ENCODE peak calls at places on chromosomes 2 and 18, in seven cellular contexts. W is neural crest cell; X is H7; C is amniotic stem cell; J is SK-MEL-5; Y is stimulated activated CD4-positive, alpha-beta T cell treated with anti-CD3 and anti-CD28 coated beads, Interleukin-4, amount 100 ng/mL, for 48 hours; M is stimulated activated naive CD4-positive, alpha-beta T cell treated with Interleukin-2 at 50 U/mL for 16 hours. Q is an unnamed sample.

GRCh38 chr2:158179660-158180059 is 78.0 kb downstream of the UPP2 start:
- DNase-seq in W (no peak), X (no peak), C (no peak), J (peak), Y (no peak), M (no peak), Q (no peak)

GRCh38 chr18:47964086-47964485 is 33.6 kb upstream of the SMAD2 start:
- DNase-seq in W (no peak), X (no peak), C (no peak), J (no peak), Y (no peak), M (no peak), Q (no peak)

GRCh38 chr2:42547446-42548295 is 20.8 kb upstream of the MTA3 start:
- DNase-seq in W (no peak), X (no peak), C (no peak), J (no peak), Y (no peak), M (no peak), Q (no peak)

GRCh38 chr2:209619782-209620181 is 151.8 kb upstream of the UNC80 start:
- DNase-seq in W (no peak), X (no peak), C (no peak), J (no peak), Y (no peak), M (no peak), Q (no peak)

GRCh38 chr2:180707867-180708205 is 272.6 kb upstream of the UBE2E3 start:
- DNase-seq in W (no peak), X (no peak), C (no peak), J (peak), Y (no peak), M (no peak), Q (no peak)

GRCh38 chr2:173196638-173197037 is 121.0 kb downstream of the MAP3K20 start:
- DNase-seq in W (no peak), X (no peak), C (no peak), J (no peak), Y (no peak), M (no peak), Q (no peak)

GRCh38 chr2:24382363-24383021 is 22.2 kb upstream of the ITSN2 start:
- DNase-seq in W (peak), X (peak), C (peak), J (peak), Y (peak), M (peak), Q (peak)

GRCh38 chr2:1489486-1489885 is 76.2 kb downstream of the TPO start:
- DNase-seq in W (no peak), X (no peak), C (no peak), J (no peak), Y (no peak), M (no peak), Q (no peak)

GRCh38 chr2:12479042-12479601 is 237.6 kb upstream of the TRIB2 start:
- DNase-seq in W (no peak), X (no peak), C (no peak), J (no peak), Y (no peak), M (no peak), Q (no peak)

GRCh38 chr18:74760436-74760835 is 162.8 kb downstream of the ZNF407 start:
- DNase-seq in W (no peak), X (no peak), C (no peak), J (no peak), Y (no peak), M (no peak), Q (no peak)

GRCh38 chr2:23324281-23324680 is 60.7 kb upstream of the KLHL29 start:
- DNase-seq in W (no peak), X (no peak), C (no peak), J (no peak), Y (no peak), M (no peak), Q (no peak)

GRCh38 chr2:228102949-228103348 is 78.5 kb downstream of the SPHKAP start:
- DNase-seq in W (no peak), X (no peak), C (no peak), J (no peak), Y (no peak), M (no peak), Q (no peak)

GRCh38 chr2:177078416-177078815 is 134.2 kb upstream of the HNRNPA3 start:
- DNase-seq in W (no peak), X (no peak), C (no peak), J (no peak), Y (no peak), M (no peak), Q (no peak)

Q was measured in stimulated activated effector memory CD8-positive, alpha-beta T cell treated with anti-CD3 and anti-CD28 coated beads, Interleukin-12 subunit alpha, Interleukin-12 subunit beta, amount 100 ng/mL, for 72 hours.